ENCODE peak calls at places on chromosomes 6 and 20, in nine cellular contexts. Q is OCI-LY7; J is left lung; L is right cardiac atrium; K is SJCRH30; S is CD8-positive, alpha-beta memory T cell; V is naive thymus-derived CD4-positive, alpha-beta T cell; P is tibial artery; G is prostate gland. T is an unnamed sample. For H3K4me1, the result is how much of the 10 kb centered on the place peaks cover.

GRCh38 chr20:49957487-49957938 is 21.3 kb downstream of the RNF114 start:
- DNase-seq in Q (no peak), J (no peak), L (no peak), K (no peak), S (no peak), V (no peak), P (no peak), G (no peak), T (no peak)

GRCh38 chr20:6295026-6295425 is 172.2 kb upstream of the FERMT1 start:
- DNase-seq in Q (no peak), J (no peak), L (peak), K (no peak), S (no peak), V (no peak), P (no peak), G (no peak), T (no peak)

GRCh38 chr6:138410048-138410735 is 6.2 kb downstream of the HEBP2 start:
- DNase-seq in Q (no peak), J (no peak), L (peak), K (no peak), S (no peak), V (no peak), P (no peak), G (no peak), T (no peak)

GRCh38 chr6:72974276-72974675 is 251.0 kb downstream of the KHDC1L start:
- DNase-seq in Q (no peak), J (no peak), L (no peak), K (no peak), S (no peak), V (no peak), P (no peak), G (no peak), T (no peak)

GRCh38 chr6:51972659-51973058 is 114.8 kb downstream of the PKHD1 start:
- DNase-seq in Q (no peak), J (no peak), L (no peak), K (no peak), S (no peak), V (no peak), P (no peak), G (no peak), T (no peak)

GRCh38 chr20:34355427-34355826 is 7.6 kb upstream of the ITCH start:
- DNase-seq in Q (no peak), J (no peak), L (no peak), K (no peak), S (no peak), V (no peak), P (no peak), G (no peak), T (no peak)

GRCh38 chr6:144566868-144567615 is 281.9 kb downstream of the UTRN start:
- DNase-seq in Q (no peak), J (no peak), L (no peak), K (no peak), S (no peak), V (no peak), P (no peak), G (no peak), T (no peak)

GRCh38 chr6:82361631-82362030 is 2.0 kb upstream of the TPBG start:
- DNase-seq in Q (no peak), J (no peak), L (no peak), K (no peak), S (no peak), V (no peak), P (no peak), G (no peak), T (no peak)

GRCh38 chr6:159252955-159253508 is 83.8 kb downstream of the FNDC1 start:
- DNase-seq in Q (peak), J (no peak), L (no peak), K (no peak), S (no peak), V (peak), P (no peak), G (peak), T (no peak)

GRCh38 chr20:9110365-9110764 is 41.5 kb downstream of the PLCB4 start:
- DNase-seq in Q (no peak), J (no peak), L (no peak), K (no peak), S (no peak), V (no peak), P (no peak), G (no peak), T (no peak)

DNA sequence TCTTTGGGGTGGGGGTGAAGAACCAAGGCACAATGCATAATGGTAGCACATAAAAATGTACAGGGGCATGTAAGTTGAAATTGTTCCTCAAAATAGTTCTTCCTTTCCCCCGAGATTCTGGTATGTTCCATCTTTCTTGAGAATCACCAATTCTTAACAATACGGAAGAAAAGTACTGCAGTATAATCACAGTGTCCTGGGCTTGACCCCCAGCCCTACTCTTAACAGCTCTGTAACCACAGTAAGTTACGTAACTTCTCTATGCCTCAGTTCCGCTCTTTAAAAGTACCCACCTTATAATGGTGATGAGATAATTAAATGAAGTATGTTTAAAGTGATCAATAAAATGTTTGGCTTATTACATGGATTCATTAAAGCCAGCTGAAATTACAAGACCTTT is 104.5 kb downstream of the SMLR1 start:
- DNase-seq in Q (no peak), J (no peak), L (no peak), K (no peak), S (no peak), V (no peak), P (no peak), G (no peak), T (no peak)
- H3K4me1 ChIP-seq in Q (under half), J (under half), L (under half), K (under half), S (under half), V (under half), P (under half), G (under half), T (under half)

DNA sequence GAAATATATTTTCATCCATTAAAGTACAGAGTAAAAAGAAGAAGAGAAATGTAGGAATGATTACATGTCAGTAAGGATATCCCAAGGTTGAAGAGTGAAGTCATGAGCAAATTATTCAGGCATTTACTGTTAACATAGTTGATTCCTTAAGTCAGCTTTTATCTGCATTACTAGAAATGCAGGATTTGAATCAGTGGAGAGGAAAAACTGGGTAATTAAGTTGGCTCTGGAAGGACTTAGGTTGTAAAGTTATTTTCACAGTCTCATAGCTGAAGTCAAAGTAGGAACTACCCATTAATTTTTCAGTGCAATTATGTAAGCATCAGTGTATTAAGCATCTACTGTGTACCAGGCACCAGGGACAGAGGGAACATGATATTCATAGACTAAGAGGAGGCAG is 7.8 kb downstream of the NAA20 start:
- DNase-seq in Q (no peak), J (no peak), L (no peak), K (no peak), S (no peak), V (no peak), P (no peak), G (no peak), T (no peak)
- H3K27ac ChIP-seq in Q (no peak), J (no peak), L (no peak), K (no peak), S (no peak), V (no peak), P (no peak), G (no peak), T (no peak)

GRCh38 chr20:2102585-2103453 is 1.2 kb downstream of the STK35 start:
- DNase-seq in Q (peak), J (peak), L (peak), K (peak), S (peak), V (peak), P (peak), G (peak), T (peak)
- H3K4me1 ChIP-seq in Q (under half), J (under half), L (under half), K (under half), S (half or more), V (under half), P (under half), G (under half), T (under half)

GRCh38 chr20:45506398-45506797 is 9.0 kb downstream of the SPINT3 start:
- DNase-seq in Q (no peak), J (no peak), L (no peak), K (no peak), S (no peak), V (no peak), P (no peak), G (no peak), T (no peak)

GRCh38 chr20:45508068-45508886 is 7.1 kb downstream of the SPINT3 start:
- DNase-seq in Q (no peak), J (no peak), L (no peak), K (no peak), S (no peak), V (no peak), P (no peak), G (no peak), T (no peak)

GRCh38 chr20:45509091-45509490 is 6.3 kb downstream of the SPINT3 start:
- DNase-seq in Q (no peak), J (no peak), L (no peak), K (no peak), S (no peak), V (no peak), P (no peak), G (no peak), T (no peak)

GRCh38 chr20:45510242-45510862 is 5.1 kb downstream of the SPINT3 start:
- DNase-seq in Q (no peak), J (no peak), L (no peak), K (no peak), S (no peak), V (no peak), P (no peak), G (no peak), T (no peak)

GRCh38 chr20:45506927-45507820 is 8.2 kb downstream of the SPINT3 start:
- DNase-seq in Q (no peak), J (no peak), L (no peak), K (no peak), S (no peak), V (no peak), P (no peak), G (no peak), T (no peak)
- H3K27ac ChIP-seq in Q (no peak), J (no peak), L (no peak), K (no peak), S (no peak), V (no peak), P (no peak), G (no peak), T (no peak)

T was measured in heart right ventricle.